ENCODE peak calls at places on chromosomes 11 and 22, in eight cellular contexts. One of them, this sample, is unnamed.

GRCh38 chr22:33380789-33381530 is 322.8 kb upstream of the SYN3 start:
- DNase-seq in T-helper 2 cell: no peak
- DNase-seq in mesenteric fat pad: no peak
- DNase-seq in cardiac fibroblast: peak
- DNase-seq in stimulated activated CD4-positive, alpha-beta T cell treated with anti-CD3 and anti-CD28 coated beads, Interleukin-15, amount 100 ng/mL, for 1 hour: no peak
- DNase-seq in cardiac muscle cell: peak
- DNase-seq in astrocyte: peak
- DNase-seq in EL: peak
- DNase-seq in this sample: no peak

GRCh38 chr22:47100646-47101045 is 338.2 kb downstream of the TBC1D22A start:
- DNase-seq in stimulated activated CD4-positive, alpha-beta T cell treated with anti-CD3 and anti-CD28 coated beads, Interleukin-15, amount 100 ng/mL, for 1 hour: no peak
- DNase-seq in EL: no peak
- DNase-seq in mesenteric fat pad: no peak
- DNase-seq in cardiac fibroblast: no peak
- DNase-seq in T-helper 2 cell: no peak
- DNase-seq in cardiac muscle cell: no peak
- DNase-seq in astrocyte: no peak
- DNase-seq in this sample: no peak

GRCh38 chr22:25367756-25368155 is 148.3 kb downstream of the CRYBB2 start:
- DNase-seq in astrocyte: no peak
- DNase-seq in cardiac fibroblast: no peak
- DNase-seq in mesenteric fat pad: no peak
- DNase-seq in T-helper 2 cell: no peak
- DNase-seq in stimulated activated CD4-positive, alpha-beta T cell treated with anti-CD3 and anti-CD28 coated beads, Interleukin-15, amount 100 ng/mL, for 1 hour: no peak
- DNase-seq in cardiac muscle cell: no peak
- DNase-seq in EL: no peak
- DNase-seq in this sample: no peak

GRCh38 chr11:12219732-12220131 is 109.3 kb downstream of the MICAL2 start:
- DNase-seq in stimulated activated CD4-positive, alpha-beta T cell treated with anti-CD3 and anti-CD28 coated beads, Interleukin-15, amount 100 ng/mL, for 1 hour: no peak
- DNase-seq in cardiac muscle cell: peak
- DNase-seq in cardiac fibroblast: no peak
- DNase-seq in T-helper 2 cell: no peak
- DNase-seq in astrocyte: peak
- DNase-seq in EL: no peak
- DNase-seq in mesenteric fat pad: no peak
- DNase-seq in this sample: no peak

GRCh38 chr11:74284466-74284865 is 27.0 kb downstream of the P4HA3 start:
- DNase-seq in mesenteric fat pad: no peak
- DNase-seq in astrocyte: no peak
- DNase-seq in EL: peak
- DNase-seq in cardiac muscle cell: no peak
- DNase-seq in T-helper 2 cell: no peak
- DNase-seq in stimulated activated CD4-positive, alpha-beta T cell treated with anti-CD3 and anti-CD28 coated beads, Interleukin-15, amount 100 ng/mL, for 1 hour: no peak
- DNase-seq in cardiac fibroblast: no peak
- DNase-seq in this sample: no peak

GRCh38 chr11:126404367-126404766 is 48.9 kb downstream of the ST3GAL4 start:
- DNase-seq in cardiac muscle cell: no peak
- DNase-seq in cardiac fibroblast: no peak
- DNase-seq in T-helper 2 cell: no peak
- DNase-seq in stimulated activated CD4-positive, alpha-beta T cell treated with anti-CD3 and anti-CD28 coated beads, Interleukin-15, amount 100 ng/mL, for 1 hour: no peak
- DNase-seq in EL: peak
- DNase-seq in astrocyte: no peak
- DNase-seq in mesenteric fat pad: no peak
- DNase-seq in this sample: no peak

GRCh38 chr11:46247664-46248063 is 29.8 kb upstream of the CREB3L1 start:
- DNase-seq in astrocyte: no peak
- DNase-seq in EL: peak
- DNase-seq in stimulated activated CD4-positive, alpha-beta T cell treated with anti-CD3 and anti-CD28 coated beads, Interleukin-15, amount 100 ng/mL, for 1 hour: no peak
- DNase-seq in cardiac fibroblast: peak
- DNase-seq in T-helper 2 cell: no peak
- DNase-seq in cardiac muscle cell: peak
- DNase-seq in mesenteric fat pad: no peak
- DNase-seq in this sample: peak

GRCh38 chr11:5369793-5370192 is 13.8 kb upstream of the OR51M1 start:
- DNase-seq in mesenteric fat pad: no peak
- DNase-seq in EL: peak
- DNase-seq in T-helper 2 cell: no peak
- DNase-seq in cardiac fibroblast: peak
- DNase-seq in astrocyte: no peak
- DNase-seq in stimulated activated CD4-positive, alpha-beta T cell treated with anti-CD3 and anti-CD28 coated beads, Interleukin-15, amount 100 ng/mL, for 1 hour: no peak
- DNase-seq in cardiac muscle cell: peak
- DNase-seq in this sample: peak

GRCh38 chr11:83061883-83062282 is 9.8 kb downstream of the RAB30 start:
- DNase-seq in cardiac fibroblast: no peak
- DNase-seq in stimulated activated CD4-positive, alpha-beta T cell treated with anti-CD3 and anti-CD28 coated beads, Interleukin-15, amount 100 ng/mL, for 1 hour: no peak
- DNase-seq in mesenteric fat pad: no peak
- DNase-seq in T-helper 2 cell: no peak
- DNase-seq in EL: no peak
- DNase-seq in astrocyte: no peak
- DNase-seq in cardiac muscle cell: no peak
- DNase-seq in this sample: no peak

GRCh38 chr11:2180775-2181370 is 9.3 kb upstream of the TH start:
- DNase-seq in EL: peak
- DNase-seq in cardiac fibroblast: peak
- DNase-seq in T-helper 2 cell: no peak
- DNase-seq in cardiac muscle cell: no peak
- DNase-seq in mesenteric fat pad: no peak
- DNase-seq in stimulated activated CD4-positive, alpha-beta T cell treated with anti-CD3 and anti-CD28 coated beads, Interleukin-15, amount 100 ng/mL, for 1 hour: no peak
- DNase-seq in astrocyte: no peak
- DNase-seq in this sample: no peak

GRCh38 chr11:23143031-23143430 is 282.8 kb upstream of the CCDC179 start:
- DNase-seq in mesenteric fat pad: no peak
- DNase-seq in cardiac fibroblast: no peak
- DNase-seq in astrocyte: no peak
- DNase-seq in T-helper 2 cell: no peak
- DNase-seq in stimulated activated CD4-positive, alpha-beta T cell treated with anti-CD3 and anti-CD28 coated beads, Interleukin-15, amount 100 ng/mL, for 1 hour: no peak
- DNase-seq in EL: no peak
- DNase-seq in cardiac muscle cell: no peak
- DNase-seq in this sample: no peak

GRCh38 chr22:38938925-38939324 is 18.5 kb upstream of the APOBEC3A start:
- DNase-seq in T-helper 2 cell: no peak
- DNase-seq in EL: no peak
- DNase-seq in mesenteric fat pad: no peak
- DNase-seq in stimulated activated CD4-positive, alpha-beta T cell treated with anti-CD3 and anti-CD28 coated beads, Interleukin-15, amount 100 ng/mL, for 1 hour: no peak
- DNase-seq in cardiac muscle cell: no peak
- DNase-seq in cardiac fibroblast: no peak
- DNase-seq in astrocyte: no peak
- DNase-seq in this sample: no peak

GRCh38 chr11:73344191-73344607 is 32.0 kb upstream of the RELT start:
- DNase-seq in astrocyte: no peak
- DNase-seq in cardiac fibroblast: no peak
- DNase-seq in T-helper 2 cell: no peak
- DNase-seq in stimulated activated CD4-positive, alpha-beta T cell treated with anti-CD3 and anti-CD28 coated beads, Interleukin-15, amount 100 ng/mL, for 1 hour: no peak
- DNase-seq in EL: no peak
- DNase-seq in mesenteric fat pad: no peak
- DNase-seq in cardiac muscle cell: no peak
- DNase-seq in this sample: peak

GRCh38 chr11:66259976-66260375 is 8.5 kb upstream of the RAB1B start:
- DNase-seq in EL: no peak
- DNase-seq in stimulated activated CD4-positive, alpha-beta T cell treated with anti-CD3 and anti-CD28 coated beads, Interleukin-15, amount 100 ng/mL, for 1 hour: no peak
- DNase-seq in mesenteric fat pad: no peak
- DNase-seq in astrocyte: no peak
- DNase-seq in cardiac muscle cell: no peak
- DNase-seq in cardiac fibroblast: no peak
- DNase-seq in T-helper 2 cell: no peak
- DNase-seq in this sample: no peak

This sample was measured in dermis microvascular lymphatic vessel endothelial cell.